ENCODE peak calls at places on chromosomes 2 and 18, in seven cellular contexts. M, R, I, X, P, U and V are unnamed samples.

GRCh38 chr18:26806224-26806623 is 59.3 kb downstream of the AQP4 start:
- DNase-seq in X (no peak), R (no peak), P (no peak), I (no peak), U (no peak), M (no peak), V (no peak)

GRCh38 chr2:38610851-38611801 is 8.4 kb upstream of the HNRNPLL start:
- DNase-seq in I (no peak), X (no peak), P (peak; percentile 52), U (no peak), R (peak; percentile 95), M (no peak), V (no peak)

GRCh38 chr2:160353166-160353565 is 140.4 kb downstream of the RBMS1 start:
- DNase-seq in P (no peak), X (no peak), M (no peak), U (no peak), R (no peak), I (no peak), V (no peak)

GRCh38 chr2:240310201-240310600 is 125.3 kb upstream of the GPC1 start:
- DNase-seq in X (no peak), I (no peak), P (no peak), M (no peak), R (no peak), U (no peak), V (no peak)

GRCh38 chr2:215660687-215661086 is 224.8 kb upstream of the FN1 start:
- DNase-seq in P (no peak), I (no peak), R (no peak), U (no peak), X (no peak), M (no peak), V (no peak)

GRCh38 chr2:47401789-47402554 is 984 bp upstream of the MSH2 start:
- DNase-seq in I (no peak), P (no peak), U (no peak), X (no peak), M (no peak), R (no peak), V (no peak)

GRCh38 chr2:159875083-159875482 is 77.1 kb upstream of the CD302 start:
- DNase-seq in R (no peak), M (no peak), P (no peak), U (no peak), X (no peak), I (no peak), V (no peak)

GRCh38 chr2:224072541-224073188 is 33.6 kb upstream of the SERPINE2 start:
- DNase-seq in I (no peak), U (no peak), P (no peak), X (no peak), M (no peak), R (no peak), V (no peak)

GRCh38 chr2:20065885-20066602 is 14.6 kb upstream of the LAPTM4A start:
- DNase-seq in X (peak; percentile 67), U (no peak), I (no peak), R (peak; percentile 95), P (no peak), M (no peak), V (no peak)

GRCh38 chr2:46568212-46569009 is 89.0 kb downstream of the TMEM247 start:
- DNase-seq in U (no peak), P (no peak), M (no peak), R (no peak), I (no peak), X (no peak), V (no peak)

GRCh38 chr18:59376351-59376935 is 17.4 kb upstream of the LMAN1 start:
- DNase-seq in U (no peak), X (no peak), M (no peak), P (no peak), I (no peak), R (no peak), V (no peak)

GRCh38 chr2:224142397-224143312 is 103.6 kb upstream of the SERPINE2 start:
- DNase-seq in M (no peak), U (no peak), X (no peak), P (no peak), R (no peak), I (no peak), V (no peak)

GRCh38 chr2:162067596-162067995 is 6.4 kb downstream of the DPP4 start:
- DNase-seq in R (no peak), I (no peak), M (no peak), U (no peak), X (no peak), P (no peak), V (no peak)

GRCh38 chr2:237158194-237158593 is 72.5 kb downstream of the COPS8 start:
- DNase-seq in U (no peak), R (no peak), I (no peak), X (no peak), M (no peak), P (no peak), V (no peak)

GRCh38 chr2:237156857-237157550 is 71.3 kb downstream of the COPS8 start:
- DNase-seq in I (no peak), U (no peak), P (no peak), X (no peak), R (no peak), M (no peak), V (no peak)

GRCh38 chr2:237157551-237158102 is 71.9 kb downstream of the COPS8 start:
- DNase-seq in P (no peak), X (no peak), M (no peak), R (no peak), I (no peak), U (no peak), V (no peak)

GRCh38 chr2:237154894-237155851 is 69.5 kb downstream of the COPS8 start:
- DNase-seq in U (no peak), R (no peak), X (peak; percentile 39), P (peak; percentile 75), M (no peak), I (no peak), V (no peak)

DNA sequence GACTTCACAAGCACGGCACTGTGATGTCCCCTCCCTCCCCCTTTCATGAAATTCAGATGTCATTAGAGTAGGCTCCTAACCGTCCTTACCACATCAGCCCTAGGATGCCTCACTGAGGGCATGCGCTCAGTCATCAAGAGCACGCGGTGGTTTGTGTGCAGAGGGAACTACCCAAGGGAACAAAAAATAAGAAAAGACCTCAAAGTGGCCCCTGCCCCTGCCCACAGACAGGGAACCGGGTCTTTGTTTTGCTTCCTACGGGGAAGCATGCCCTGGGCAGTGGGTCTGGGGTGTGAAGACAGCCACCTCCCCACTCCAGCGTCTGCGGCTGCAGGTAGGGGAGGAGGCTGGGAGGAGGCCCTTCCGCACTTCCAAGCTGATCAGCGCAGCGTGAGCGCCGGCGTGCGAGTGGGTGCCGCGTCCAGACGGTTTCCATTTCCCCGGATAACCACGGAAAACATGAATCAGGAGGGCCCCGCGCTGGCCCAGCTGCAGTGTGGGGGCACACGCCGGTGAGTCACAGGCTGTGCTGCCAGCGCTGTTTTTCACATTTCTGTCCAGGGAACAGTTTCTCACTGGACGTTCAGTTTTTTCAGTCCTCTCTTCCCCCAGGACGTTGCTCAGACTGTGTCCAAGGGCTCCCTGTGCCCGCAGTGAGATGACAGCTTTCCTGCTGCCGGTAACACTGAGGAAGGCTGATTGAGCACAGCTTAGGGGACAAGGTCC is 70.6 kb downstream of the COPS8 start:
- DNase-seq in M (no peak), I (no peak), P (no peak), U (no peak), X (peak; percentile 37), R (no peak), V (no peak)
- TF ChIP-seq POLR2AphosphoS5 in M (no peak), I (no peak), P (no peak), U (no peak), X (peak; percentile 40), R (no peak), V (no peak)

DNA sequence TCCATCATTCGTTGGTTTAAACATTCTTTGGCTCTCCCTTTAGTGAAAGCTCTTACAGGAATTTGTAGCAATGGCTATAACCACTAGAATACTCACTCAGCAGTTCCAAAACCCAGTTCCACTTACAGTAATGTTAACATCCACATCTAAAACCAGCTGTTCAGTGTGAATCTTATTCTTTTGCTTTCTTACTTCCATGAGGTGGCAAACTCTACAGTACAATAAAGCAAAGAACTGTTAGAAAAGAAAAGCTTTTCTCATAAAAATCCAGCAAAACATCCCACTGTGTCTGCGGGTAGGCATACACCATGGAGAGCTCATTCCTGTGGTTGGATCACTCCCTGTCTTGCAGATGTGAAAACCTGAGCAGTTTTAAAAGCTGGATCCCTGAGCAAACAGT is 147.1 kb downstream of the ARHGAP28 start:
- DNase-seq in M (no peak), R (no peak), U (no peak), I (no peak), P (no peak), X (no peak), V (no peak)
- TF ChIP-seq TAF1 in M (no peak), R (no peak), U (no peak), I (no peak), P (no peak), X (no peak), V (no peak)

GRCh38 chr18:3284501-3284900 is 22.6 kb downstream of the MYL12B start:
- DNase-seq in R (no peak), M (no peak), X (no peak), I (peak; percentile 5), P (no peak), U (no peak), V (no peak)

GRCh38 chr18:3283253-3283863 is 21.4 kb downstream of the MYL12B start:
- DNase-seq in I (peak; percentile 7), P (no peak), R (no peak), X (no peak), U (no peak), M (no peak), V (no peak)

GRCh38 chr18:3281456-3282400 is 19.8 kb downstream of the MYL12B start:
- DNase-seq in U (no peak), I (peak; percentile 64), P (no peak), M (no peak), R (peak; percentile 67), X (peak; percentile 59), V (no peak)

GRCh38 chr18:3283908-3284307 is 22.0 kb downstream of the MYL12B start:
- DNase-seq in M (no peak), R (no peak), U (no peak), X (peak; percentile 83), P (no peak), I (peak; percentile 3), V (no peak)

GRCh38 chr18:3279201-3280185 is 17.6 kb downstream of the MYL12B start:
- DNase-seq in M (no peak), X (no peak), R (no peak), P (no peak), I (no peak), U (no peak), V (no peak)
- TF ChIP-seq POLR2AphosphoS5 in M (no peak), X (no peak), R (peak; percentile 48), P (no peak), I (no peak), U (no peak), V (peak; percentile 22)

GRCh38 chr2:181984060-181984459 is 1.6 kb upstream of the PPP1R1C start:
- DNase-seq in M (no peak), R (no peak), I (no peak), U (no peak), X (no peak), P (no peak), V (no peak)

GRCh38 chr2:181977661-181978350 is 7.8 kb upstream of the PPP1R1C start:
- DNase-seq in M (no peak), X (no peak), R (no peak), P (no peak), I (no peak), U (no peak), V (no peak)

GRCh38 chr2:181972431-181973190 is 13.0 kb upstream of the PPP1R1C start:
- DNase-seq in I (no peak), M (no peak), X (no peak), U (no peak), P (no peak), R (no peak), V (no peak)

GRCh38 chr2:181973379-181973778 is 12.3 kb upstream of the PPP1R1C start:
- DNase-seq in R (no peak), P (no peak), X (no peak), M (no peak), I (no peak), U (no peak), V (no peak)

GRCh38 chr2:181978351-181979150 is 7.1 kb upstream of the PPP1R1C start:
- DNase-seq in M (no peak), I (no peak), P (no peak), X (no peak), U (no peak), R (no peak), V (no peak)
- TF ChIP-seq TAF1 in M (no peak), I (no peak), P (no peak), X (no peak), U (no peak), R (no peak), V (no peak)